ENCODE peak calls at places on chromosomes 13 and 19, in four cellular contexts. I is thoracic aorta, D is ovary, A is GM13977. Y is an unnamed sample.

GRCh38 chr19:19568802-19569756 is 31.0 kb downstream of the CILP2 start:
- DNase-seq in I (no peak), D (no peak), A (no peak), Y (no peak)

GRCh38 chr19:13526552-13526951 is 20.3 kb upstream of the CACNA1A start:
- DNase-seq in I (no peak), D (no peak), A (no peak), Y (no peak)

GRCh38 chr19:11069451-11070009 is 19.7 kb upstream of the LDLR start:
- DNase-seq in I (no peak), D (no peak), A (no peak), Y (no peak)

GRCh38 chr19:57406516-57407123 is 4.3 kb upstream of the ZNF17 start:
- DNase-seq in I (no peak), D (no peak), A (peak), Y (no peak)

GRCh38 chr13:39566216-39566869 is 36.6 kb downstream of the LHFPL6 start:
- DNase-seq in I (no peak), D (no peak), A (no peak), Y (no peak)

GRCh38 chr13:72677431-72677830 is 50.0 kb downstream of the MZT1 start:
- DNase-seq in I (no peak), D (no peak), A (no peak), Y (no peak)

GRCh38 chr19:28737021-28737525 is 475.9 kb downstream of the UQCRFS1 start:
- DNase-seq in I (no peak), D (no peak), A (no peak), Y (peak)

GRCh38 chr13:71618154-71618553 is 248.8 kb downstream of the DACH1 start:
- DNase-seq in I (no peak), D (no peak), A (no peak), Y (no peak)

GRCh38 chr19:33810821-33811220 is 14.2 kb downstream of the KCTD15 start:
- DNase-seq in I (no peak), D (no peak), A (no peak), Y (no peak)

GRCh38 chr13:31089649-31090048 is 72.1 kb downstream of the HSPH1 start:
- DNase-seq in I (no peak), D (no peak), A (no peak), Y (no peak)

GRCh38 chr13:100176781-100177389 is 88.0 kb downstream of the PCCA start:
- DNase-seq in I (no peak), D (no peak), A (no peak), Y (no peak)

GRCh38 chr19:49064768-49065611 is at the start of gene NTF4:
- DNase-seq in I (no peak), D (no peak), A (no peak), Y (no peak)

DNA sequence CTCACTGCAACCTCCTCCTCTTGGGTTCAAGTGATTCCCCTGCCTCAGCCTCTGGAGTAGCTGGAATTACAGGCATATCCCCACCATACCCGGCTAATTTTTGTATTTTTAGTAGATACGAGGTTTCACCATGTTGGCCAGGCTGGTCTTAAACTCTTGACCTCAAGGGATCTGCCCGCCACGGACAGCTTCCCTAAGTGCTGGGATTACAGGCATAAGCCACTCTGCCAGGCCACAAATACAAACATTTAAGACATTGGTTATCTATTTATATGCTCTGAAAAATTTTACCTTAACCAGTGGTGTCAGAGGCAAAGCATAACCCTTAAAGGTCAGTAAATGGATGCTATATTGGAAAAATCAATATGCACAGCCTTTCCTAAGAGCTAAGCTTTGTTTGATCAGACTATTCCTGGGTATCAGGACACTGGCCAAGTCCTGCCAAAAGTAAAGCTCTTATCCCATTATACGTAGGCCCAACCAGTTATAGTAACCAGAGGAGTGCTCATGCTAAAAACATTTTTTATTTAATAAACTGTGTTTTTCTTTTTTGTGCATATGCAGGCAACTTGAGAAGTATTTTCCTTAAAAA is 56.4 kb upstream of the STARD13 start:
- DNase-seq in I (no peak), D (no peak), A (no peak), Y (no peak)
- TF ChIP-seq CTCF in I (no peak), D (no peak), A (no peak), Y (no peak)

GRCh38 chr13:58907347-58907746 is 1256.4 kb downstream of the DIAPH3 start:
- DNase-seq in I (no peak), D (no peak), A (no peak), Y (no peak)
- TF ChIP-seq CTCF in I (no peak), D (no peak), A (no peak), Y (no peak)

GRCh38 chr13:26839682-26840081 is 79.1 kb upstream of the GPR12 start:
- DNase-seq in I (no peak), D (no peak), A (no peak), Y (no peak)
- TF ChIP-seq CTCF in I (no peak), D (no peak), A (no peak), Y (no peak)

GRCh38 chr13:52455677-52456041 is 381 bp downstream of the CKAP2 start:
- DNase-seq in I (peak), D (peak), A (peak), Y (peak)

GRCh38 chr13:52452470-52452869 is 2.0 kb upstream of the VPS36 start:
- DNase-seq in I (no peak), D (no peak), A (no peak), Y (no peak)

GRCh38 chr13:52454459-52454824 is 836 bp upstream of the CKAP2 start:
- DNase-seq in I (no peak), D (no peak), A (peak), Y (no peak)

GRCh38 chr13:52450793-52451116 is 321 bp upstream of the VPS36 start:
- DNase-seq in I (no peak), D (no peak), A (no peak), Y (no peak)

DNA sequence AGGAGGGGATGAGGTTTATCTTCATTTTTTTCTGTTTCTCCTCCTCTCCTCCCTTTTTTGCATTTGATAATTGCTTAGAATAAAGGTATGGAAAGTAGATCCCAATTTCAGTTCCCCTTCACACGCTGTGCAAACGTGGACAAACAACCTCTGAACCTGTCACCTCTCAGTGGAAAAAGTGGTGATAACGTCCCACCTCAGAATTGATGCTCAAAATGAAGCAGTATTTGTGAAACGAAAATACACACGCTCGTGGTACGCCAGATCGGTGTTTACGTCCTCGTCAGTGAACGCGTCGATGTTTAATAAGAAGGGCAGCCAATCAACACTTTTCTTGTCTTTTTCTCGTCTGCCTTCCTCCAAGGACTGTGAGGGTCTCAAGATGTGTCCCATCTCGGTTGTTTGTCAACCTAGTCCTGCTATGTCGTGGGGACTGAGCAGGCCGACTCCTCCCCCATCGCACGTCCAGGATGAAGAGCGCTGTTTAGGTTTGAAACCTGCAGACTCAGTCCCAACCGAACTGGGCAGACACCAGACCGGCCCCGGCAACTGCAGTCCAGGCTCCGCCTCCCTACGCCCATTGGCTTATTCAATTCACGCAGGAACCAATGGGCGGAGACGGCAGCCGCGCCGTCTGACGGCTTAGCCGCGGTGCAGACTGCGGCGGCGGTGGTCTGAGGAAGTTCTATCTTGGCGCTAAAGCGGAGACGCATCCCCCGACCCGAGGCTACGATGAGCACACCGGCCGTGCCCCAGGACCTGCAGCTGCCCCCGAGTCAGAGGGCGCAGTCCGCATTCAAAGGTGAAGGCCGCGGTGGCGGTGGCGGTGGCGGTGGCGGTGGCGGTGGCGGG is at the start of gene CKAP2:
- DNase-seq in I (peak), D (peak), A (peak), Y (peak)
- TF ChIP-seq CTCF in I (no peak), D (no peak), A (no peak), Y (no peak)